ENCODE peak calls at places on chromosomes 6 and 20, in ten cellular contexts. O, V, L, F, S, N, H, W, C and Q are unnamed samples.

GRCh38 chr6:28867078-28867414 is 56.7 kb downstream of the TRIM27 start:
- DNase-seq in W (no peak), L (no peak), N (peak; percentile 9), V (no peak), S (no peak), H (peak; percentile 55), O (peak; percentile 19), F (no peak), C (no peak), Q (no peak)

GRCh38 chr6:72321741-72322140 is 300.1 kb upstream of the KCNQ5 start:
- DNase-seq in H (no peak), F (no peak), V (no peak), L (no peak), S (no peak), N (peak; percentile 9), O (peak; percentile 31), C (peak; percentile 4), W (peak; percentile 76), Q (no peak)

GRCh38 chr6:29564875-29565274 is 5.3 kb upstream of the UBD start:
- DNase-seq in V (no peak), W (no peak), C (no peak), S (no peak), F (no peak), L (no peak), H (no peak), N (no peak), O (no peak), Q (no peak)

GRCh38 chr20:18030020-18030419 is 27.7 kb downstream of the OVOL2 start:
- DNase-seq in L (no peak), W (no peak), N (no peak), O (no peak), V (no peak), C (no peak), S (no peak), F (no peak), H (no peak), Q (no peak)

GRCh38 chr20:51531141-51531710 is 11.3 kb downstream of the NFATC2 start:
- DNase-seq in O (no peak), H (no peak), L (no peak), C (no peak), N (no peak), S (no peak), W (no peak), V (no peak), F (peak; percentile 61), Q (no peak)

GRCh38 chr20:33910529-33911327 is 83.0 kb upstream of the RALY start:
- DNase-seq in H (no peak), S (peak; percentile 60), V (no peak), F (no peak), N (no peak), O (no peak), C (no peak), L (no peak), W (no peak), Q (no peak)

GRCh38 chr6:56863366-56863765 is 91.5 kb upstream of the BEND6 start:
- DNase-seq in O (peak; percentile 68), S (no peak), N (peak; percentile 46), L (no peak), F (no peak), W (no peak), H (no peak), V (no peak), C (peak; percentile 80), Q (no peak)

GRCh38 chr6:22095886-22096285 is 200.9 kb downstream of the PRL start:
- DNase-seq in C (peak; percentile 67), L (no peak), W (no peak), H (no peak), O (peak; percentile 74), F (no peak), S (no peak), N (peak; percentile 71), V (no peak), Q (no peak)

GRCh38 chr6:83511901-83512681 is at the start of gene PRSS35:
- DNase-seq in V (no peak), O (peak; percentile 61), N (peak; percentile 59), H (peak; percentile 68), F (peak; percentile 78), W (no peak), C (peak; percentile 45), S (peak; percentile 51), L (peak; percentile 83), Q (no peak)

GRCh38 chr20:57678340-57678739 is 31.5 kb downstream of the PMEPA1 start:
- DNase-seq in V (no peak), W (no peak), C (no peak), O (no peak), H (no peak), N (no peak), L (no peak), F (no peak), S (no peak), Q (no peak)

GRCh38 chr6:134352786-134353480 is 35.0 kb upstream of the SGK1 start:
- DNase-seq in W (peak; percentile 27), H (no peak), O (peak; percentile 87), L (no peak), F (no peak), V (no peak), S (no peak), C (peak; percentile 85), N (peak; percentile 69), Q (peak; percentile 64)

GRCh38 chr20:48234951-48235350 is 449.7 kb upstream of the SULF2 start:
- DNase-seq in N (no peak), W (no peak), O (no peak), C (no peak), V (no peak), H (no peak), F (no peak), L (peak; percentile 6), S (no peak), Q (no peak)

GRCh38 chr6:30357678-30358339 is 12.9 kb downstream of the RPP21 start:
- DNase-seq in H (peak; percentile 73), N (peak; percentile 86), S (peak; percentile 42), W (peak; percentile 16), C (peak; percentile 82), L (no peak), F (no peak), O (peak; percentile 89), V (peak; percentile 53), Q (peak; percentile 61)

GRCh38 chr20:513429-513828 is 30.2 kb downstream of the CSNK2A1 start:
- DNase-seq in O (peak; percentile 17), F (no peak), C (no peak), S (no peak), H (no peak), N (peak; percentile 24), L (no peak), V (no peak), W (no peak), Q (no peak)

GRCh38 chr6:27795697-27796494 is 116.3 kb downstream of the OR2B2 start:
- DNase-seq in L (no peak), V (peak; percentile 26), S (peak; percentile 27), H (peak; percentile 67), F (peak; percentile 76), N (peak; percentile 93), O (peak; percentile 95), C (peak; percentile 95), W (peak; percentile 80), Q (peak; percentile 88)

GRCh38 chr6:53287336-53288225 is 61.2 kb downstream of the ELOVL5 start:
- DNase-seq in C (no peak), N (peak; percentile 62), S (peak; percentile 14), H (peak; percentile 64), F (no peak), L (no peak), W (no peak), O (peak; percentile 62), V (no peak), Q (no peak)

GRCh38 chr6:122222761-122223160 is 176.7 kb upstream of the HSF2 start:
- DNase-seq in C (peak; percentile 6), O (no peak), N (no peak), F (no peak), V (no peak), H (no peak), W (no peak), S (no peak), L (no peak), Q (no peak)
- TF ChIP-seq CTCF in C (no peak), O (no peak), N (no peak), F (no peak), V (no peak), H (no peak), W (no peak), S (no peak), L (no peak), Q (no peak)

GRCh38 chr6:118085665-118086064 is 178.6 kb downstream of the SLC35F1 start:
- DNase-seq in F (no peak), V (no peak), S (no peak), N (no peak), L (no peak), C (no peak), H (no peak), O (no peak), W (no peak), Q (no peak)

GRCh38 chr6:118086189-118086588 is 179.1 kb downstream of the SLC35F1 start:
- DNase-seq in V (no peak), C (no peak), W (no peak), S (no peak), N (no peak), O (no peak), F (no peak), L (no peak), H (no peak), Q (no peak)

GRCh38 chr6:118083711-118084110 is 176.6 kb downstream of the SLC35F1 start:
- DNase-seq in W (no peak), S (no peak), L (no peak), C (no peak), F (no peak), N (no peak), V (no peak), O (no peak), H (no peak), Q (no peak)

GRCh38 chr6:118080547-118080946 is 173.5 kb downstream of the SLC35F1 start:
- DNase-seq in L (no peak), O (no peak), N (no peak), S (no peak), C (no peak), W (no peak), H (no peak), V (no peak), F (no peak), Q (no peak)
- TF ChIP-seq CTCF in L (no peak), O (no peak), N (no peak), S (no peak), C (no peak), W (no peak), H (no peak), V (no peak), F (no peak), Q (peak; percentile 42)

DNA sequence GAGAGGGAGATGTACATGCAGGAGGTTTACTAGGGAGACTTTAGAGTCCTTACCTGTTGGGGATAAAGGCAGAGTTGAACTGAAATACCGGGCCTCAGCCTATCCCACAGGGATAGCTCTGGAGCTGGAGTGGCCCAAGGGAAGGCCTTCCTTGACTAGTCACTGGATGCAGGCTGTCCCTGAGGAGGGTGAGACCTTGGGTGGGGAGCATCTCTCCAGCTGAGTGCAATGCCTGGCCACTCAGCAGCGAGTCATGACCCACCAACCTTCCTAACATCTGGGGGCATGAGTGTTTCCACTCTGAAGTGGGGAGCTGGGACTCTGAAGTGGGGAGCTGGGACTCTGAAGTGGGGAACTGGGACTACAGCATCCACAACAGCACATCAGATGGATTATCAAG is 46.1 kb upstream of the ENPP5 start:
- DNase-seq in C (no peak), O (no peak), L (no peak), H (no peak), W (no peak), S (peak; percentile 11), V (no peak), F (no peak), N (no peak), Q (no peak)
- TF ChIP-seq CTCF in C (no peak), O (no peak), L (no peak), H (no peak), W (no peak), S (no peak), V (no peak), F (no peak), N (no peak), Q (no peak)

GRCh38 chr20:3846740-3847418 is at the start of gene MAVS:
- DNase-seq in L (peak; percentile 96), F (peak; percentile 91), N (peak; percentile 81), O (peak; percentile 74), S (peak; percentile 91), V (peak; percentile 97), C (peak; percentile 83), W (no peak), H (peak; percentile 91), Q (no peak)
- TF ChIP-seq CTCF in L (no peak), F (no peak), N (no peak), O (no peak), S (no peak), V (no peak), C (no peak), W (no peak), H (no peak), Q (no peak)